ENCODE peak calls at places on chromosome 10, in five cellular contexts. V, Q, K, Y and C are unnamed samples.
A peak's percentile ranks its signal among the peaks of the same experiment; 100 is the strongest.

GRCh38 chr10:89391882-89392756 is at the start of gene IFIT1:
- DNase-seq in Q (no peak), K (no peak), Y (peak; percentile 39), V (peak; percentile 78), C (peak; percentile 82)

GRCh38 chr10:119191881-119192280 is 13.3 kb upstream of the PRDX3 start:
- DNase-seq in Y (no peak), V (no peak), K (no peak), Q (no peak), C (no peak)

GRCh38 chr10:209357-209756 is 74.1 kb downstream of the ZMYND11 start:
- DNase-seq in Y (no peak), Q (no peak), K (no peak), V (no peak), C (no peak)

GRCh38 chr10:25102423-25102822 is 72.4 kb upstream of the GPR158 start:
- DNase-seq in Y (no peak), Q (no peak), V (no peak), K (no peak), C (no peak)

GRCh38 chr10:102691701-102692100 is 22.5 kb downstream of the ARL3 start:
- DNase-seq in K (no peak), Y (no peak), V (no peak), Q (no peak), C (no peak)

GRCh38 chr10:70885931-70886903 is 2.1 kb downstream of the PCBD1 start:
- DNase-seq in K (no peak), Q (no peak), V (no peak), Y (no peak), C (no peak)

GRCh38 chr10:77104459-77104980 is 533.1 kb downstream of the KCNMA1 start:
- DNase-seq in V (peak; percentile 41), Y (no peak), K (no peak), Q (no peak), C (peak; percentile 83)

GRCh38 chr10:14879055-14879800 is 562 bp downstream of the SUV39H2 start:
- DNase-seq in Y (peak; percentile 14), Q (no peak), V (peak; percentile 10), K (no peak), C (no peak)